ENCODE peak calls at places on chromosome 22, in six cellular contexts. One of them, this sample, is unnamed.

GRCh38 chr22:46432164-46433068 is 96.9 kb downstream of the TRMU start:
- DNase-seq in cerebellar cortex: no peak
- DNase-seq in mammary epithelial cell: no peak
- DNase-seq in AG08395: no peak
- DNase-seq in iris pigment epithelial cell: no peak
- DNase-seq in neuronal stem cell: no peak
- DNase-seq in this sample: no peak

GRCh38 chr22:19648419-19648929 is 65.8 kb upstream of the SEPTIN5 start:
- DNase-seq in AG08395: no peak
- DNase-seq in cerebellar cortex: peak
- DNase-seq in mammary epithelial cell: no peak
- DNase-seq in neuronal stem cell: no peak
- DNase-seq in iris pigment epithelial cell: no peak
- DNase-seq in this sample: no peak

GRCh38 chr22:19450363-19451175 is 3.1 kb upstream of the C22orf39 start:
- DNase-seq in cerebellar cortex: no peak
- DNase-seq in neuronal stem cell: no peak
- DNase-seq in AG08395: no peak
- DNase-seq in mammary epithelial cell: no peak
- DNase-seq in iris pigment epithelial cell: no peak
- DNase-seq in this sample: no peak

GRCh38 chr22:48758021-48758561 is 1069.6 kb downstream of the BRD1 start:
- DNase-seq in cerebellar cortex: no peak
- DNase-seq in AG08395: no peak
- DNase-seq in mammary epithelial cell: no peak
- DNase-seq in neuronal stem cell: no peak
- DNase-seq in iris pigment epithelial cell: no peak
- DNase-seq in this sample: no peak

GRCh38 chr22:35451602-35452001 is 51.7 kb downstream of the MCM5 start:
- DNase-seq in iris pigment epithelial cell: no peak
- DNase-seq in AG08395: no peak
- DNase-seq in neuronal stem cell: no peak
- DNase-seq in cerebellar cortex: no peak
- DNase-seq in mammary epithelial cell: no peak
- DNase-seq in this sample: no peak

GRCh38 chr22:38601221-38601764 is 31.3 kb upstream of the DMC1 start:
- DNase-seq in neuronal stem cell: no peak
- DNase-seq in iris pigment epithelial cell: no peak
- DNase-seq in cerebellar cortex: no peak
- DNase-seq in mammary epithelial cell: no peak
- DNase-seq in AG08395: no peak
- DNase-seq in this sample: no peak

GRCh38 chr22:19981171-19981960 is 35.3 kb downstream of the ARVCF start:
- DNase-seq in mammary epithelial cell: no peak
- DNase-seq in AG08395: no peak
- DNase-seq in neuronal stem cell: no peak
- DNase-seq in cerebellar cortex: no peak
- DNase-seq in iris pigment epithelial cell: no peak
- DNase-seq in this sample: no peak

GRCh38 chr22:19710020-19710768 is 4.1 kb upstream of the SEPTIN5 start:
- DNase-seq in iris pigment epithelial cell: no peak
- DNase-seq in cerebellar cortex: no peak
- DNase-seq in AG08395: no peak
- DNase-seq in neuronal stem cell: no peak
- DNase-seq in mammary epithelial cell: no peak
- DNase-seq in this sample: no peak

GRCh38 chr22:23537421-23537820 is 42.7 kb downstream of the IGLL1 start:
- DNase-seq in iris pigment epithelial cell: no peak
- DNase-seq in cerebellar cortex: no peak
- DNase-seq in AG08395: no peak
- DNase-seq in mammary epithelial cell: no peak
- DNase-seq in neuronal stem cell: no peak
- DNase-seq in this sample: no peak

GRCh38 chr22:21101877-21102638 is 56.3 kb downstream of the LRRC74B start:
- DNase-seq in neuronal stem cell: no peak
- DNase-seq in mammary epithelial cell: no peak
- DNase-seq in cerebellar cortex: peak
- DNase-seq in iris pigment epithelial cell: no peak
- DNase-seq in AG08395: no peak
- DNase-seq in this sample: no peak

GRCh38 chr22:44293034-44293433 is 19.7 kb downstream of the SHISAL1 start:
- DNase-seq in iris pigment epithelial cell: no peak
- DNase-seq in neuronal stem cell: no peak
- DNase-seq in AG08395: no peak
- DNase-seq in cerebellar cortex: no peak
- DNase-seq in mammary epithelial cell: no peak
- DNase-seq in this sample: no peak

GRCh38 chr22:23263651-23264555 is 83.6 kb downstream of the BCR start:
- DNase-seq in cerebellar cortex: no peak
- DNase-seq in iris pigment epithelial cell: no peak
- DNase-seq in AG08395: no peak
- DNase-seq in neuronal stem cell: no peak
- DNase-seq in mammary epithelial cell: peak
- DNase-seq in this sample: no peak

GRCh38 chr22:50081426-50082196 is 3.6 kb downstream of the MLC1 start:
- DNase-seq in AG08395: no peak
- DNase-seq in neuronal stem cell: no peak
- DNase-seq in cerebellar cortex: no peak
- DNase-seq in iris pigment epithelial cell: no peak
- DNase-seq in mammary epithelial cell: no peak
- DNase-seq in this sample: no peak

GRCh38 chr22:31490496-31490925 is 869 bp upstream of the EIF4ENIF1 start:
- DNase-seq in AG08395: peak
- DNase-seq in iris pigment epithelial cell: peak
- DNase-seq in mammary epithelial cell: peak
- DNase-seq in cerebellar cortex: no peak
- DNase-seq in neuronal stem cell: peak
- DNase-seq in this sample: peak

GRCh38 chr22:20563941-20564371 is 56.5 kb downstream of the MED15 start:
- DNase-seq in iris pigment epithelial cell: no peak
- DNase-seq in cerebellar cortex: no peak
- DNase-seq in AG08395: no peak
- DNase-seq in neuronal stem cell: no peak
- DNase-seq in mammary epithelial cell: no peak
- DNase-seq in this sample: no peak

GRCh38 chr22:48591286-48592065 is 1236.2 kb downstream of the BRD1 start:
- DNase-seq in iris pigment epithelial cell: no peak
- DNase-seq in mammary epithelial cell: no peak
- DNase-seq in AG08395: no peak
- DNase-seq in neuronal stem cell: no peak
- DNase-seq in cerebellar cortex: no peak
- DNase-seq in this sample: no peak

GRCh38 chr22:43014062-43014875 is 680 bp downstream of the PACSIN2 start:
- DNase-seq in cerebellar cortex: peak
- DNase-seq in iris pigment epithelial cell: no peak
- DNase-seq in neuronal stem cell: peak
- DNase-seq in mammary epithelial cell: no peak
- DNase-seq in AG08395: peak
- DNase-seq in this sample: no peak

GRCh38 chr22:45819305-45819704 is 147.7 kb downstream of the ATXN10 start:
- DNase-seq in iris pigment epithelial cell: no peak
- DNase-seq in cerebellar cortex: no peak
- DNase-seq in neuronal stem cell: no peak
- DNase-seq in mammary epithelial cell: no peak
- DNase-seq in AG08395: no peak
- DNase-seq in this sample: no peak

GRCh38 chr22:41857160-41857859 is 24.4 kb downstream of the SREBF2 start:
- DNase-seq in AG08395: peak
- DNase-seq in neuronal stem cell: peak
- DNase-seq in mammary epithelial cell: peak
- DNase-seq in cerebellar cortex: peak
- DNase-seq in iris pigment epithelial cell: peak
- DNase-seq in this sample: no peak

GRCh38 chr22:46575915-46576555 is 38.6 kb upstream of the CELSR1 start:
- DNase-seq in iris pigment epithelial cell: no peak
- DNase-seq in AG08395: no peak
- DNase-seq in cerebellar cortex: no peak
- DNase-seq in mammary epithelial cell: no peak
- DNase-seq in neuronal stem cell: no peak
- DNase-seq in this sample: no peak

GRCh38 chr22:44260216-44261035 is 52.3 kb downstream of the SHISAL1 start:
- DNase-seq in iris pigment epithelial cell: no peak
- DNase-seq in mammary epithelial cell: no peak
- DNase-seq in AG08395: no peak
- DNase-seq in cerebellar cortex: no peak
- DNase-seq in neuronal stem cell: no peak
- DNase-seq in this sample: no peak

GRCh38 chr22:49657974-49658550 is 169.6 kb downstream of the BRD1 start:
- DNase-seq in AG08395: no peak
- DNase-seq in mammary epithelial cell: no peak
- DNase-seq in iris pigment epithelial cell: no peak
- DNase-seq in neuronal stem cell: no peak
- DNase-seq in cerebellar cortex: no peak
- DNase-seq in this sample: no peak

GRCh38 chr22:40348025-40348658 is 1.8 kb downstream of the ADSL start:
- DNase-seq in mammary epithelial cell: peak
- DNase-seq in iris pigment epithelial cell: peak
- DNase-seq in cerebellar cortex: peak
- DNase-seq in neuronal stem cell: no peak
- DNase-seq in AG08395: peak
- DNase-seq in this sample: no peak

GRCh38 chr22:24421428-24421931 is 5.9 kb upstream of the ADORA2A start:
- DNase-seq in AG08395: no peak
- DNase-seq in mammary epithelial cell: no peak
- DNase-seq in cerebellar cortex: peak
- DNase-seq in neuronal stem cell: no peak
- DNase-seq in iris pigment epithelial cell: no peak
- DNase-seq in this sample: no peak

GRCh38 chr22:26550498-26551033 is 38.3 kb upstream of the TFIP11 start:
- DNase-seq in AG08395: peak
- DNase-seq in mammary epithelial cell: no peak
- DNase-seq in neuronal stem cell: no peak
- DNase-seq in cerebellar cortex: no peak
- DNase-seq in iris pigment epithelial cell: peak
- DNase-seq in this sample: peak

GRCh38 chr22:46612904-46613605 is 7.1 kb upstream of the GRAMD4 start:
- DNase-seq in mammary epithelial cell: no peak
- DNase-seq in AG08395: no peak
- DNase-seq in neuronal stem cell: no peak
- DNase-seq in iris pigment epithelial cell: no peak
- DNase-seq in cerebellar cortex: no peak
- DNase-seq in this sample: no peak

GRCh38 chr22:39315389-39315788 is 4.0 kb downstream of the RPL3 start:
- DNase-seq in cerebellar cortex: no peak
- DNase-seq in neuronal stem cell: no peak
- DNase-seq in iris pigment epithelial cell: no peak
- DNase-seq in mammary epithelial cell: no peak
- DNase-seq in AG08395: no peak
- DNase-seq in this sample: no peak

GRCh38 chr22:21042978-21043855 is 2.5 kb upstream of the LRRC74B start:
- DNase-seq in AG08395: no peak
- DNase-seq in mammary epithelial cell: no peak
- DNase-seq in neuronal stem cell: no peak
- DNase-seq in cerebellar cortex: no peak
- DNase-seq in iris pigment epithelial cell: no peak
- DNase-seq in this sample: no peak

GRCh38 chr22:19607198-19608113 is 83.2 kb upstream of the CLDN5 start:
- DNase-seq in mammary epithelial cell: peak
- DNase-seq in neuronal stem cell: no peak
- DNase-seq in AG08395: no peak
- DNase-seq in iris pigment epithelial cell: no peak
- DNase-seq in cerebellar cortex: peak
- DNase-seq in this sample: no peak

GRCh38 chr22:49792107-49792506 is 35.6 kb downstream of the BRD1 start:
- DNase-seq in cerebellar cortex: no peak
- DNase-seq in neuronal stem cell: no peak
- DNase-seq in mammary epithelial cell: no peak
- DNase-seq in AG08395: no peak
- DNase-seq in iris pigment epithelial cell: no peak
- DNase-seq in this sample: no peak

GRCh38 chr22:40703731-40704130 is 24.4 kb downstream of the MCHR1 start:
- DNase-seq in mammary epithelial cell: no peak
- DNase-seq in AG08395: no peak
- DNase-seq in cerebellar cortex: no peak
- DNase-seq in iris pigment epithelial cell: no peak
- DNase-seq in neuronal stem cell: no peak
- DNase-seq in this sample: no peak

GRCh38 chr22:49889071-49889470 is 29.2 kb downstream of the ALG12 start:
- DNase-seq in neuronal stem cell: no peak
- DNase-seq in cerebellar cortex: no peak
- DNase-seq in AG08395: no peak
- DNase-seq in iris pigment epithelial cell: no peak
- DNase-seq in mammary epithelial cell: no peak
- DNase-seq in this sample: peak

GRCh38 chr22:40534379-40535188 is 101.9 kb downstream of the MRTFA start:
- DNase-seq in cerebellar cortex: no peak
- DNase-seq in mammary epithelial cell: peak
- DNase-seq in AG08395: peak
- DNase-seq in neuronal stem cell: no peak
- DNase-seq in iris pigment epithelial cell: peak
- DNase-seq in this sample: no peak

GRCh38 chr22:44671742-44672141 is 30.3 kb upstream of the PRR5 start:
- DNase-seq in mammary epithelial cell: peak
- DNase-seq in neuronal stem cell: no peak
- DNase-seq in AG08395: no peak
- DNase-seq in cerebellar cortex: no peak
- DNase-seq in iris pigment epithelial cell: peak
- DNase-seq in this sample: no peak

GRCh38 chr22:22397875-22398524 is 110.5 kb downstream of the ZNF280B start:
- DNase-seq in neuronal stem cell: no peak
- DNase-seq in AG08395: no peak
- DNase-seq in cerebellar cortex: no peak
- DNase-seq in mammary epithelial cell: no peak
- DNase-seq in iris pigment epithelial cell: no peak
- DNase-seq in this sample: no peak

This sample was measured in anterior cingulate cortex.